ENCODE peak calls at places on chromosomes 3 and 15, in four cellular contexts. X is Peyer's patch, Z is thyroid gland, R is A549. I is an unnamed sample.

GRCh38 chr3:167318306-167318705 is 61.8 kb downstream of the ZBBX start:
- DNase-seq in X (no peak), Z (no peak), R (no peak), I (no peak)

GRCh38 chr3:38538773-38539353 is 42.7 kb downstream of the EXOG start:
- DNase-seq in X (no peak), Z (peak), R (no peak), I (no peak)

GRCh38 chr3:114718897-114719208 is 425.0 kb downstream of the TIGIT start:
- DNase-seq in X (no peak), Z (no peak), R (no peak), I (no peak)

GRCh38 chr3:13537926-13538325 is 11.0 kb upstream of the FBLN2 start:
- DNase-seq in X (no peak), Z (no peak), R (peak), I (no peak)

GRCh38 chr15:50415752-50416404 is 8.3 kb upstream of the USP8 start:
- DNase-seq in X (no peak), Z (no peak), R (peak), I (no peak)

GRCh38 chr3:185555101-185555501 is 2.7 kb upstream of the LIPH start:
- DNase-seq in X (no peak), Z (no peak), R (no peak), I (peak)

GRCh38 chr3:49132073-49132436 is 795 bp downstream of the LAMB2 start:
- DNase-seq in X (no peak), Z (no peak), R (no peak), I (no peak)

GRCh38 chr3:186922224-186922623 is 8.1 kb upstream of the ST6GAL1 start:
- DNase-seq in X (no peak), Z (no peak), R (no peak), I (no peak)

GRCh38 chr3:43932921-43933320 is 242.2 kb downstream of the ABHD5 start:
- DNase-seq in X (no peak), Z (no peak), R (no peak), I (no peak)

GRCh38 chr3:124352143-124352528 is 360.2 kb upstream of the ROPN1 start:
- DNase-seq in X (no peak), Z (no peak), R (no peak), I (no peak)

GRCh38 chr15:25947336-25948080 is 84.4 kb upstream of the ATP10A start:
- DNase-seq in X (no peak), Z (no peak), R (peak), I (no peak)

GRCh38 chr15:25670025-25670554 is 193.0 kb downstream of the ATP10A start:
- DNase-seq in X (no peak), Z (peak), R (peak), I (peak)

GRCh38 chr15:63837032-63837431 is 3.3 kb upstream of the HERC1 start:
- DNase-seq in X (no peak), Z (no peak), R (no peak), I (no peak)

GRCh38 chr3:33385423-33385822 is 54.8 kb downstream of the UBP1 start:
- DNase-seq in X (no peak), Z (no peak), R (peak), I (no peak)

GRCh38 chr15:80849308-80849707 is 70.1 kb downstream of the CEMIP start:
- DNase-seq in X (no peak), Z (peak), R (peak), I (no peak)

GRCh38 chr15:64792282-64792681 is 16.9 kb upstream of the RBPMS2 start:
- DNase-seq in X (no peak), Z (no peak), R (peak), I (no peak)

GRCh38 chr3:59608356-59608755 is 558.5 kb upstream of the CFAP20DC start:
- DNase-seq in X (no peak), Z (no peak), R (no peak), I (no peak)

GRCh38 chr15:67091073-67091965 is 25.9 kb downstream of the SMAD3 start:
- DNase-seq in X (peak), Z (no peak), R (peak), I (peak)

GRCh38 chr3:35183915-35184675 is 455.2 kb upstream of the ARPP21 start:
- DNase-seq in X (no peak), Z (no peak), R (no peak), I (no peak)

GRCh38 chr3:13285007-13285567 is 135.0 kb downstream of the NUP210 start:
- DNase-seq in X (no peak), Z (no peak), R (no peak), I (no peak)

GRCh38 chr3:112320698-112321097 is 12.3 kb upstream of the CD200 start:
- DNase-seq in X (no peak), Z (no peak), R (no peak), I (no peak)

GRCh38 chr15:70820214-70820613 is 33.7 kb downstream of the LARP6 start:
- DNase-seq in X (no peak), Z (no peak), R (no peak), I (no peak)

GRCh38 chr3:148924572-148924971 is 59.5 kb downstream of the CPA3 start:
- DNase-seq in X (no peak), Z (no peak), R (no peak), I (no peak)

GRCh38 chr15:25829075-25829474 is 34.1 kb downstream of the ATP10A start:
- DNase-seq in X (no peak), Z (no peak), R (no peak), I (no peak)

GRCh38 chr3:69326821-69327433 is 59.0 kb downstream of the FRMD4B start:
- DNase-seq in X (peak), Z (no peak), R (no peak), I (no peak)

GRCh38 chr3:112735927-112736326 is 95.0 kb upstream of the CCDC80 start:
- DNase-seq in X (no peak), Z (no peak), R (no peak), I (no peak)

GRCh38 chr15:94526071-94526689 is 294.8 kb downstream of the MCTP2 start:
- DNase-seq in X (no peak), Z (no peak), R (peak), I (no peak)

GRCh38 chr3:178709047-178709446 is 172.8 kb downstream of the KCNMB2 start:
- DNase-seq in X (no peak), Z (no peak), R (no peak), I (no peak)

GRCh38 chr15:40252141-40252437 is 13.2 kb downstream of the PAK6 start:
- DNase-seq in X (no peak), Z (no peak), R (no peak), I (no peak)

GRCh38 chr3:85387913-85388510 is 429.2 kb downstream of the CADM2 start:
- DNase-seq in X (no peak), Z (no peak), R (no peak), I (no peak)

GRCh38 chr15:48109856-48110531 is 10.8 kb upstream of the SLC24A5 start:
- DNase-seq in X (no peak), Z (no peak), R (no peak), I (no peak)

GRCh38 chr3:49161197-49161596 is 4.9 kb downstream of the CCDC71 start:
- DNase-seq in X (no peak), Z (no peak), R (no peak), I (no peak)

GRCh38 chr3:136889947-136890346 is 27.9 kb downstream of the NCK1 start:
- DNase-seq in X (no peak), Z (no peak), R (no peak), I (no peak)

GRCh38 chr15:98213346-98213979 is 253.0 kb downstream of the ARRDC4 start:
- DNase-seq in X (no peak), Z (no peak), R (no peak), I (no peak)

GRCh38 chr3:40333416-40333815 is 23.9 kb downstream of the EIF1B start:
- DNase-seq in X (no peak), Z (no peak), R (no peak), I (no peak)

GRCh38 chr3:12194209-12194608 is 35.5 kb upstream of the TIMP4 start:
- DNase-seq in X (no peak), Z (no peak), R (peak), I (no peak)

GRCh38 chr15:48285329-48286214 is 45.7 kb upstream of the DUT start:
- DNase-seq in X (peak), Z (peak), R (peak), I (peak)

GRCh38 chr3:11534783-11535081 is 109.0 kb downstream of the VGLL4 start:
- DNase-seq in X (no peak), Z (no peak), R (no peak), I (no peak)

GRCh38 chr15:50979041-50979440 is 70.6 kb downstream of the AP4E1 start:
- DNase-seq in X (no peak), Z (no peak), R (no peak), I (no peak)

GRCh38 chr15:77826006-77826695 is 193.4 kb upstream of the LINGO1 start:
- DNase-seq in X (no peak), Z (no peak), R (no peak), I (no peak)
- H3K4me3 ChIP-seq in X (no peak), Z (no peak), R (no peak), I (no peak)

GRCh38 chr3:46926447-46926846 is 48.9 kb downstream of the PTH1R start:
- DNase-seq in X (no peak), Z (no peak), R (no peak), I (no peak)

GRCh38 chr3:46926871-46927717 is 49.5 kb downstream of the CCDC12 start:
- DNase-seq in X (peak), Z (no peak), R (no peak), I (peak)

GRCh38 chr3:46924921-46925584 is 47.5 kb downstream of the PTH1R start:
- DNase-seq in X (no peak), Z (no peak), R (no peak), I (no peak)

GRCh38 chr3:46925585-46925934 is 48.0 kb downstream of the PTH1R start:
- DNase-seq in X (no peak), Z (peak), R (no peak), I (no peak)

GRCh38 chr3:46926039-46926438 is 48.5 kb downstream of the PTH1R start:
- DNase-seq in X (no peak), Z (peak), R (peak), I (no peak)
- H3K27ac ChIP-seq in X (peak), Z (peak), R (peak), I (no peak)

GRCh38 chr3:126679831-126680677 is 24.0 kb upstream of the CHCHD6 start:
- DNase-seq in X (no peak), Z (no peak), R (no peak), I (no peak)

GRCh38 chr3:126678691-126679317 is 23.9 kb upstream of the TXNRD3 start:
- DNase-seq in X (peak), Z (peak), R (no peak), I (peak)

GRCh38 chr3:126676919-126677705 is 22.2 kb upstream of the TXNRD3 start:
- DNase-seq in X (no peak), Z (no peak), R (no peak), I (no peak)

GRCh38 chr3:126679318-126679751 is 24.4 kb upstream of the TXNRD3 start:
- DNase-seq in X (peak), Z (peak), R (peak), I (peak)

GRCh38 chr3:126677862-126678549 is 23.1 kb upstream of the TXNRD3 start:
- DNase-seq in X (no peak), Z (no peak), R (no peak), I (no peak)
- H3K4me3 ChIP-seq in X (no peak), Z (no peak), R (no peak), I (no peak)

DNA sequence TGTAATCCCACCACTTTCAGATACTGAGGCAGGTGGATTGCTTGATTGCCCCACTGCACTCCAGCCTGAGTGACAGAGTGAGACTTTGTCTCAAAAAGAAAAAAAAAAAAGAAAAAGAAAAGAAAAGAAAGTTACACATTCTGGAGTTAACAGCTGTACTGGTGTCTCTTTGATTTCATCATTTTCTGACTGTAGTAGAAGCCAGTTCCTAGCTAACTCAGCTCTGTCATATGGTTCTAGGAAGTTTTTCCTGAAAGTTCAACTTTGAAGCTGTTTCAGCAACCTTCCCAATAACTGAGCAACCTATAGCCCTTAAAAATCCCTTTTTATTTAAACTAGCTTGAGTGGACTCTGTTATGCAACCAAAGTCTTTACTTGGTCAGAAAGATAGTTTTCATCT is 104.6 kb upstream of the STRIT1 start:
- DNase-seq in X (no peak), Z (no peak), R (no peak), I (no peak)
- H3K27ac ChIP-seq in X (no peak), Z (no peak), R (no peak), I (no peak)

GRCh38 chr15:35750051-35750450 is 204.1 kb upstream of the DPH6 start:
- DNase-seq in X (no peak), Z (no peak), R (no peak), I (no peak)

GRCh38 chr15:35741881-35742280 is 195.9 kb upstream of the DPH6 start:
- DNase-seq in X (no peak), Z (no peak), R (no peak), I (no peak)

GRCh38 chr15:35743320-35743719 is 197.4 kb upstream of the DPH6 start:
- DNase-seq in X (no peak), Z (no peak), R (no peak), I (no peak)

GRCh38 chr15:35748105-35748504 is 202.1 kb upstream of the DPH6 start:
- DNase-seq in X (no peak), Z (no peak), R (no peak), I (no peak)

DNA sequence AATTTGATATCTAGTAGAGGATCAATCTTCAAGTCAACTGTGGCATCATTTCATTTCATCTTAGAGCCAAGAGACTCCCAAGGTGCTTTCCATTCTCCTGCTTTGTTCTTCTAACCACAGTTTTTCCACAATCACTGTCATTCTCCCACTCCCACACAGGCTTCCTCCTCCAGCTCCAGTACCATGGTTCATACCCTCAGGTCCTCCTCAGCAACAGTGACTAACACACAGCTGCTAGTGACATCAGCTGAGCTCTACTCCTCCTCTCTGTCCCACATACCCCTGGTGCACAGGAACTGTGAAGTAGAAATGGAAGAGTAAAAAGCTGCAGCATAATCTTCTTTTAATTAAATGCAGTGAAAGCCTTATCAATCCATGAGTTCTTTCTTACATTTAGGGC is 200.2 kb upstream of the DPH6 start:
- DNase-seq in X (no peak), Z (no peak), R (no peak), I (no peak)
- H3K4me3 ChIP-seq in X (no peak), Z (no peak), R (no peak), I (no peak)

DNA sequence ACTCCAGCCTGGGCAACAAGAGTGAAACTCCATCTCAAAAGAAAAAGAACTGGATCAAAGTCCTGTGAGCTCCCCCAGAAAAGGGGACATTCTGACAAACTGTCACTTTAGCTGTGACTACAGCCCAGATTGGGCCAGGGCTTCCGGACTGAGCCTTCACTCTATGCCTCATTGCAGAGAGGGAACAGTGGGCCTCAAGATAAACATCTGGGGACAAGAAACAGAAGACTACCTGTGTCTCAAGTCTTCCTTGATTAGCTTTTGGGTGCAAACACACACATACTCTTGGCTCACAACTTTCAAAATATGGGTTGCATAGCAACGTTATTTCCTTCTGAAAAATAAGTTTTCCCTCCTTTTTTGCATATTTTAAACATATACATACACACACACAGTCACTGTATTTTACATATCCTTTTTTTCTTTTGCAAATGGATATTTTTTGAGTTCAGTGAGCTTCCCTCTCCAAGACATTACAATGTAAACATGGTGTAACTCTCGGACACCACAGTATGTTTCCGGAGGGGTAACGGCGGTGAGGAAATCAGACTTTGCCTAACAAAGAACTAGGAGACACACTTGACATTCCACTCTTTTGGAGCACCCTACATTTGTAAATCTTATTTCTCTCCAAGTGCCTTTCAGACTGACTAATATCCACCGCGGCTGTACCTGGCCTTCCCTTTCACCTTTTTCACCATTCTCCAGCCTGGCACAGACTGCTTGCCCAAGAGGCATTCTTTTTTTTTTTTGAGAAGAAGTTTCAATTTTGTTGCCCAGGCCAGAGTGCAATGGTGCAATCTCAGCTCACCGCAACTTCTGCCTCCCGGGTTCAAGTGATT is 3.5 kb downstream of the TKT start:
- DNase-seq in X (peak), Z (peak), R (no peak), I (no peak)
- H3K27ac ChIP-seq in X (peak), Z (peak), R (peak), I (no peak)

DNA sequence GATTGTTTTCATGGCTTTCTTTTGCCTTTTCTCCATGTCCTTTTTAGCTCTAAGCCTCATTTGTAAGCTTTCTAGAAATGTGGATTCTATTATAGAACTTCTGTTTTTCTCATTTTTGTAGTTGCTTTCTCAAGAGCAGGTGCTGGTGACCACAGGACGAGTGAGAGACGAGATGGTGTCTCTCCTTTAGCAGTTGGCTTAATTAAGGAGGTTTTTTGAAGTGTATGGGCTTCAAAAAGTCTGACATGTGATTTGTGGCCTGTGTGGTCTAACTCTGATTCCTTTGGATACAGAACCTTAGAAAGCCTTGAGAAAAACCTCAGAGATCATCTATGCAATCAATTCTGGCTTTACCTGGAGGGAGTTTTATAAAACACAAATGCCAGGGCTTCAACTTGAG is 292.8 kb downstream of the LPP start:
- DNase-seq in X (peak), Z (no peak), R (no peak), I (no peak)
- H3K4me3 ChIP-seq in X (no peak), Z (no peak), R (no peak), I (no peak)

GRCh38 chr15:89954541-89954940 is 41.8 kb upstream of the ARPIN start:
- DNase-seq in X (no peak), Z (no peak), R (no peak), I (no peak)

GRCh38 chr15:89963301-89964288 is 37.5 kb upstream of the ZNF710 start:
- DNase-seq in X (no peak), Z (no peak), R (no peak), I (no peak)

GRCh38 chr15:89958107-89958805 is 42.9 kb upstream of the ZNF710 start:
- DNase-seq in X (no peak), Z (no peak), R (no peak), I (peak)
- H3K27ac ChIP-seq in X (no peak), Z (no peak), R (no peak), I (no peak)

DNA sequence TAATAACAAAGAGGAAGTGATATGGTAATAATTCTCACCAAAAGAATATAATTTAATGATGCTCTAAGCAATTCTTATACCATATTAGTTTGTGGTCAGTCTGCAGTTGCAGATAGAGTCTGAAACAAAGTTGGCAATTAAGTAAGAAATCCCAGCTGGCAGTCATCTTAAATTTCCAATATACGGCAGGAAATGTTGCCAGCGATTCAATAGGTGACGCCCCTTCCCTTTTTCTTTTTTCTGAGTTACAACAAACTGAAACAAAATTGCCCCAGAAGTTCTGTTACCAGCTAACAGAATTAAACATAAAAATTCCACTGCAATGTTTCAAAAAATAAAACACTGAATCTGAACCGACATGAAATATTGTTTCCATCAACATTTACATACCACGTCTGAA is 26.7 kb downstream of the LRRFIP2 start:
- DNase-seq in X (no peak), Z (no peak), R (no peak), I (no peak)
- H3K4me3 ChIP-seq in X (no peak), Z (no peak), R (no peak), I (no peak)

GRCh38 chr15:69712999-69713398 is 260.4 kb downstream of the RPLP1 start:
- DNase-seq in X (no peak), Z (no peak), R (no peak), I (peak)
- H3K27ac ChIP-seq in X (peak), Z (no peak), R (no peak), I (no peak)